ENCODE peak calls at places on chromosomes 3 and 15, in four cellular contexts. One of them, this sample, is unnamed.

GRCh38 chr3:57682284-57682683 is 10.6 kb downstream of the DENND6A start:
- DNase-seq in GM12878: no peak
- DNase-seq in HepG2: no peak
- DNase-seq in H1: no peak
- DNase-seq in this sample: no peak

GRCh38 chr15:48366574-48367312 is 35.5 kb downstream of the DUT start:
- DNase-seq in H1: no peak
- DNase-seq in GM12878: no peak
- DNase-seq in HepG2: peak
- DNase-seq in this sample: no peak

GRCh38 chr15:78312551-78312950 is 13.1 kb upstream of the SKIC8 start:
- DNase-seq in H1: no peak
- DNase-seq in HepG2: no peak
- DNase-seq in GM12878: no peak
- DNase-seq in this sample: no peak

GRCh38 chr3:197340521-197340871 is 42.1 kb upstream of the DLG1 start:
- DNase-seq in GM12878: no peak
- DNase-seq in HepG2: no peak
- DNase-seq in H1: no peak
- DNase-seq in this sample: no peak

GRCh38 chr15:40964634-40965033 is 11.4 kb downstream of the CHAC1 start:
- DNase-seq in GM12878: no peak
- DNase-seq in HepG2: no peak
- DNase-seq in H1: no peak
- DNase-seq in this sample: no peak

GRCh38 chr15:94670436-94671034 is 439.2 kb downstream of the MCTP2 start:
- DNase-seq in H1: no peak
- DNase-seq in HepG2: peak
- DNase-seq in GM12878: no peak
- DNase-seq in this sample: peak

GRCh38 chr3:62954579-62954978 is 79.4 kb upstream of the CADPS start:
- DNase-seq in GM12878: peak
- DNase-seq in H1: no peak
- DNase-seq in HepG2: no peak
- DNase-seq in this sample: no peak

GRCh38 chr15:89982315-89983055 is 18.6 kb upstream of the ZNF710 start:
- DNase-seq in HepG2: no peak
- DNase-seq in GM12878: no peak
- DNase-seq in H1: no peak
- DNase-seq in this sample: no peak

GRCh38 chr3:186340211-186340610 is 21.8 kb downstream of the DGKG start:
- DNase-seq in HepG2: no peak
- DNase-seq in GM12878: no peak
- DNase-seq in H1: no peak
- DNase-seq in this sample: no peak

GRCh38 chr3:60555704-60556340 is 695.4 kb downstream of the FHIT start:
- DNase-seq in GM12878: peak
- DNase-seq in H1: no peak
- DNase-seq in HepG2: no peak
- DNase-seq in this sample: no peak

GRCh38 chr15:57418640-57419039 is 42.3 kb downstream of the CGNL1 start:
- DNase-seq in HepG2: no peak
- DNase-seq in H1: peak
- DNase-seq in GM12878: no peak
- DNase-seq in this sample: no peak

GRCh38 chr15:74384566-74385441 is 17.4 kb upstream of the CYP11A1 start:
- DNase-seq in HepG2: no peak
- DNase-seq in H1: no peak
- DNase-seq in GM12878: peak
- DNase-seq in this sample: no peak

GRCh38 chr3:94249491-94250079 is 186.7 kb downstream of the NSUN3 start:
- DNase-seq in GM12878: peak
- DNase-seq in H1: peak
- DNase-seq in HepG2: peak
- DNase-seq in this sample: peak

GRCh38 chr15:39555885-39556284 is 25.0 kb upstream of the THBS1 start:
- DNase-seq in HepG2: no peak
- DNase-seq in H1: no peak
- DNase-seq in GM12878: no peak
- DNase-seq in this sample: no peak

GRCh38 chr15:81083201-81083600 is 50.9 kb upstream of the CFAP161 start:
- DNase-seq in HepG2: no peak
- DNase-seq in H1: no peak
- DNase-seq in GM12878: no peak
- DNase-seq in this sample: no peak

GRCh38 chr3:150495563-150496168 is 50.6 kb downstream of the SERP1 start:
- DNase-seq in GM12878: no peak
- DNase-seq in HepG2: peak
- DNase-seq in H1: no peak
- DNase-seq in this sample: peak

GRCh38 chr3:44561076-44561475 is 6.1 kb downstream of the ZKSCAN7 start:
- DNase-seq in HepG2: no peak
- DNase-seq in GM12878: no peak
- DNase-seq in H1: no peak
- DNase-seq in this sample: no peak

GRCh38 chr3:126004217-126004616 is 35.2 kb downstream of the ROPN1B start:
- DNase-seq in H1: no peak
- DNase-seq in GM12878: no peak
- DNase-seq in HepG2: no peak
- DNase-seq in this sample: no peak

GRCh38 chr15:49134683-49135341 is 20.6 kb downstream of the COPS2 start:
- DNase-seq in H1: no peak
- DNase-seq in HepG2: no peak
- DNase-seq in GM12878: no peak
- DNase-seq in this sample: no peak

GRCh38 chr15:101105059-101105851 is 146.6 kb downstream of the CHSY1 start:
- DNase-seq in H1: no peak
- DNase-seq in HepG2: no peak
- DNase-seq in GM12878: no peak
- DNase-seq in this sample: no peak

GRCh38 chr15:70101459-70102113 is 3.9 kb upstream of the TLE3 start:
- DNase-seq in GM12878: no peak
- DNase-seq in H1: peak
- DNase-seq in HepG2: peak
- DNase-seq in this sample: peak

GRCh38 chr3:169356284-169356955 is 307.1 kb downstream of the MECOM start:
- DNase-seq in H1: no peak
- DNase-seq in HepG2: no peak
- DNase-seq in GM12878: no peak
- DNase-seq in this sample: no peak

GRCh38 chr3:135000465-135000864 is 205.4 kb downstream of the EPHB1 start:
- DNase-seq in H1: no peak
- DNase-seq in GM12878: no peak
- DNase-seq in HepG2: no peak
- DNase-seq in this sample: no peak

GRCh38 chr3:128278130-128278529 is 124.8 kb downstream of the EEFSEC start:
- DNase-seq in GM12878: no peak
- DNase-seq in HepG2: no peak
- DNase-seq in H1: peak
- DNase-seq in this sample: no peak

GRCh38 chr3:44446929-44447328 is 30.5 kb downstream of the ZNF445 start:
- DNase-seq in H1: no peak
- DNase-seq in GM12878: no peak
- DNase-seq in HepG2: no peak
- DNase-seq in this sample: no peak

GRCh38 chr3:4806535-4807108 is 172.6 kb upstream of the BHLHE40 start:
- DNase-seq in HepG2: no peak
- DNase-seq in H1: no peak
- DNase-seq in GM12878: no peak
- DNase-seq in this sample: no peak

GRCh38 chr3:4802903-4803302 is 176.3 kb upstream of the BHLHE40 start:
- DNase-seq in H1: no peak
- DNase-seq in GM12878: no peak
- DNase-seq in HepG2: no peak
- DNase-seq in this sample: no peak

GRCh38 chr3:4804161-4805058 is 174.8 kb upstream of the BHLHE40 start:
- DNase-seq in H1: no peak
- DNase-seq in HepG2: no peak
- DNase-seq in GM12878: no peak
- DNase-seq in this sample: no peak

GRCh38 chr3:4807381-4808280 is 171.6 kb upstream of the BHLHE40 start:
- DNase-seq in GM12878: no peak
- DNase-seq in H1: no peak
- DNase-seq in HepG2: no peak
- DNase-seq in this sample: no peak

DNA sequence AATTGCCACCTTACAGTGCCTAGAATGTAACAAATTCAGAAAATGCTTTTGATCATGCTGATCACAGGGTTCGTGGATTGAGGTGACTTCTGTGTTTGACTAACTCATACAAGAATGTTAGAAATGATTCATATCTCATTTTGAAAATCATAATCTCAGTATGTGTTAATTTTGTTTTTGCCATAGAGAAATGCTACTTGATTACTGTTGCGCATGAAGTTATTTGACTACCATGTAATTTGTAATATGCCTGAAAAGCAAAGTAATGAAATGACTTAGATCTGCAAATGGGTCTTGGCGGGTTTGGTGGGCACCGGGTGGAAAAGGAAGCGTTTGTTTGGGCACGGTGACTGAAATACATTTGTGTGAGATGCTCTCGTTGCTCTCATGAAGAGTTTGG is 173.6 kb upstream of the BHLHE40 start:
- DNase-seq in GM12878: no peak
- DNase-seq in H1: no peak
- DNase-seq in HepG2: no peak
- DNase-seq in this sample: no peak
- TF ChIP-seq HDAC6 in GM12878: no peak
- TF ChIP-seq HDAC6 in H1: no peak
- TF ChIP-seq HDAC6 in HepG2: no peak
- TF ChIP-seq HDAC6 in this sample: no peak

DNA sequence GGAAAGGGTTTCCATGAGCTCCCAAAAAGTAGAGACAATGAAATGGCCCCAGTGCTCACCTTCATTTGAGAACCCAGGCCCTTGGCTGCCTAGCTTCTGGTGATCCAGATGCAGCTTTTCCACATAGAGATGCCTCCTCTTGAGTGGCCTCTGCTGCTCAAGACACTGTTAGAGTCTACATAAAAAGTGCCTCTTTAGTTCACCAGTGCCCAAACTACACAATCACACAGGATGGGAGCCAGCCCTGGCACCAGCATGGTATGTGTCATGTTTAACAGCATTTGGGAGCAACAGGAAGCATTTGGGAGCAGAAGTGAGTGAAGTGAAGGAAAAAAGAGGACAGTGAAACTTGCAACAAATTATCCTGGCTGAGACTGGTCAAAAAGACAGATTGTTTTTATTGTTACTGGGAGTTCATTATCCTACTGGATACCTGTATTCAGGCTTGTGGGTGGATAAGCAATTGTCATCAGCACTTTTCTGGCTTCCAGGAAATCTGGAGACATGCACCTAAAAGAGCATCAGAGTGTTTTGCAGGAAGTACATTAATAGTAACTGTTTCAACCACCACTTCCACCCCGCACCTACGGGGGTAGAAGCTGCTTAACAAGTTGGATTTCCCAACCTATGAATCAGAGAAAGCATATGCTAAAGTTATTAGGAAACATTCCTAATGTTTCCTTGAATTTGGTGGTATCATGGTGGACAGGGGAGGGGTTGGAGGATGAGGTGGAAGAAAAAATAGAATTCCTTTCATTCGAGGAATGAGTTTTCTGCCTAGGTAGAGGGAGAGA is 416.2 kb downstream of the IGSF11 start:
- DNase-seq in GM12878: no peak
- DNase-seq in HepG2: no peak
- DNase-seq in H1: no peak
- DNase-seq in this sample: no peak
- TF ChIP-seq HDAC6 in GM12878: no peak
- TF ChIP-seq HDAC6 in HepG2: no peak
- TF ChIP-seq HDAC6 in H1: no peak
- TF ChIP-seq HDAC6 in this sample: no peak

GRCh38 chr3:46900007-46900292 is 22.4 kb downstream of the PTH1R start:
- DNase-seq in GM12878: no peak
- DNase-seq in HepG2: no peak
- DNase-seq in H1: no peak
- DNase-seq in this sample: no peak

GRCh38 chr3:46900356-46900755 is 22.8 kb downstream of the PTH1R start:
- DNase-seq in H1: no peak
- DNase-seq in HepG2: no peak
- DNase-seq in GM12878: no peak
- DNase-seq in this sample: no peak

GRCh38 chr3:46898321-46899150 is 21.0 kb downstream of the PTH1R start:
- DNase-seq in H1: peak
- DNase-seq in HepG2: no peak
- DNase-seq in GM12878: no peak
- DNase-seq in this sample: no peak

GRCh38 chr3:46897829-46898320 is 20.4 kb downstream of the PTH1R start:
- DNase-seq in GM12878: no peak
- DNase-seq in H1: no peak
- DNase-seq in HepG2: peak
- DNase-seq in this sample: no peak

GRCh38 chr3:46899151-46900006 is 21.9 kb downstream of the PTH1R start:
- DNase-seq in H1: no peak
- DNase-seq in HepG2: no peak
- DNase-seq in GM12878: no peak
- DNase-seq in this sample: no peak
- TF ChIP-seq HDAC6 in H1: no peak
- TF ChIP-seq HDAC6 in HepG2: no peak
- TF ChIP-seq HDAC6 in GM12878: no peak
- TF ChIP-seq HDAC6 in this sample: no peak

GRCh38 chr3:46187876-46188275 is 20.2 kb downstream of the CCR1 start:
- DNase-seq in HepG2: no peak
- DNase-seq in GM12878: no peak
- DNase-seq in H1: no peak
- DNase-seq in this sample: no peak
- TF ChIP-seq HDAC6 in HepG2: no peak
- TF ChIP-seq HDAC6 in GM12878: no peak
- TF ChIP-seq HDAC6 in H1: no peak
- TF ChIP-seq HDAC6 in this sample: no peak

This sample was measured in K562.